ENCODE peak calls at places on chromosomes 3 and 15, in eight cellular contexts. L is cardiac fibroblast; T is NAMALWA; J is stimulated activated CD4-positive, alpha-beta T cell treated with anti-CD3 and anti-CD28 coated beads, Interleukin-12 subunit alpha, Interleukin-12 subunit beta, amount 100 ng/mL, for 4 hours; U is stimulated activated CD8-positive, alpha-beta memory T cell treated with anti-CD3 and anti-CD28 coated beads, Interleukin-7, amount 100 ng/mL, for 48 hours; G is stimulated activated naive CD8-positive, alpha-beta T cell treated with anti-CD3 and anti-CD28 coated beads, Interleukin-15, Interleukin-2, amounts not matched to agents 100 U/mL and 50 U/mL, for 24 hours; S is HCT116; P is Kasumi-1. R is an unnamed sample.

GRCh38 chr3:3686907-3687648 is 112.2 kb upstream of the LRRN1 start:
- DNase-seq in L (no peak), T (no peak), J (no peak), U (no peak), G (no peak), S (no peak), P (no peak), R (no peak)

GRCh38 chr3:54572197-54572895 is 355.5 kb downstream of the LRTM1 start:
- DNase-seq in L (no peak), T (no peak), J (no peak), U (no peak), G (no peak), S (no peak), P (no peak), R (no peak)

GRCh38 chr3:107927361-107928083 is 163.3 kb downstream of the CD47 start:
- DNase-seq in L (peak; percentile 77), T (no peak), J (peak; percentile 67), U (peak; percentile 46), G (peak; percentile 79), S (peak; percentile 53), P (peak; percentile 60), R (peak; percentile 48)

GRCh38 chr3:142574665-142575064 is 3.9 kb downstream of the ATR start:
- DNase-seq in L (no peak), T (no peak), J (no peak), U (no peak), G (no peak), S (no peak), P (no peak), R (no peak)

GRCh38 chr3:14758297-14758696 is 60.5 kb upstream of the FGD5 start:
- DNase-seq in L (no peak), T (no peak), J (no peak), U (no peak), G (no peak), S (no peak), P (no peak), R (no peak)

GRCh38 chr3:134517796-134518195 is 31.9 kb downstream of the CEP63 start:
- DNase-seq in L (peak; percentile 53), T (no peak), J (no peak), U (no peak), G (no peak), S (no peak), P (no peak), R (no peak)

GRCh38 chr3:195076981-195077610 is 193.9 kb downstream of the XXYLT1 start:
- DNase-seq in L (no peak), T (no peak), J (no peak), U (no peak), G (no peak), S (no peak), P (no peak), R (no peak)

GRCh38 chr3:127483005-127483641 is 107.4 kb downstream of the TPRA1 start:
- DNase-seq in L (no peak), T (no peak), J (no peak), U (no peak), G (peak; percentile 1), S (no peak), P (no peak), R (no peak)

GRCh38 chr15:95284487-95284886 is 1046.0 kb upstream of the NR2F2 start:
- DNase-seq in L (no peak), T (no peak), J (no peak), U (no peak), G (no peak), S (no peak), P (no peak), R (no peak)

GRCh38 chr3:79019137-79019923 is 748.5 kb downstream of the ROBO1 start:
- DNase-seq in L (peak; percentile 94), T (no peak), J (no peak), U (no peak), G (peak; percentile 8), S (no peak), P (peak; percentile 92), R (no peak)

GRCh38 chr15:97759363-97759762 is 201.1 kb upstream of the ARRDC4 start:
- DNase-seq in L (peak; percentile 52), T (no peak), J (no peak), U (no peak), G (no peak), S (no peak), P (peak; percentile 87), R (no peak)

GRCh38 chr3:72127843-72128242 is 342.9 kb upstream of the PROK2 start:
- DNase-seq in L (peak; percentile 79), T (no peak), J (no peak), U (no peak), G (no peak), S (no peak), P (peak; percentile 38), R (no peak)

GRCh38 chr15:66153549-66154415 is 99.8 kb downstream of the MEGF11 start:
- DNase-seq in L (no peak), T (peak; percentile 97), J (no peak), U (no peak), G (no peak), S (no peak), P (no peak), R (no peak)

GRCh38 chr3:157438371-157438735 is 1.7 kb downstream of the PTX3 start:
- DNase-seq in L (peak; percentile 60), T (no peak), J (no peak), U (no peak), G (no peak), S (no peak), P (no peak), R (no peak)

R was measured in activated naive CD8-positive, alpha-beta T cell treated with anti-CD3 and anti-CD28 coated beads, Interleukin-2, amount 50 U/mL, for 16 hours.